ENCODE peak calls at places on chromosome 18, in four cellular contexts. Z is astrocyte of the cerebellum, R is AG04450, H is GM12865. S is an unnamed sample.

GRCh38 chr18:46607926-46608325 is 49.1 kb downstream of the LOXHD1 start:
- DNase-seq in H (no peak), R (no peak), Z (no peak), S (no peak)

GRCh38 chr18:31278609-31279071 is 39.3 kb upstream of the DSG1 start:
- DNase-seq in Z (no peak), H (no peak), R (no peak), S (no peak)

GRCh38 chr18:55346387-55346786 is 241.6 kb downstream of the TCF4 start:
- DNase-seq in H (no peak), Z (no peak), R (no peak), S (no peak)

GRCh38 chr18:7545734-7546133 is 21.4 kb upstream of the PTPRM start:
- DNase-seq in H (no peak), R (no peak), Z (no peak), S (no peak)

GRCh38 chr18:32443356-32443755 is 27.3 kb downstream of the GAREM1 start:
- DNase-seq in H (no peak), R (no peak), Z (no peak), S (no peak)

GRCh38 chr18:77314952-77315351 is 65.3 kb downstream of the GALR1 start:
- DNase-seq in Z (no peak), H (no peak), R (no peak), S (no peak)

GRCh38 chr18:78893396-78894305 is 86.0 kb upstream of the SALL3 start:
- DNase-seq in R (no peak), H (no peak), Z (no peak), S (no peak)

GRCh38 chr18:74622079-74622478 is 24.4 kb downstream of the ZNF407 start:
- DNase-seq in H (no peak), Z (no peak), R (no peak), S (no peak)

GRCh38 chr18:59357928-59358327 is 1.1 kb downstream of the LMAN1 start:
- DNase-seq in R (peak), Z (no peak), H (peak), S (no peak)

GRCh38 chr18:36760598-36760997 is 68.2 kb downstream of the TPGS2 start:
- DNase-seq in R (no peak), H (no peak), Z (no peak), S (no peak)

GRCh38 chr18:78768655-78769501 is 210.7 kb upstream of the SALL3 start:
- DNase-seq in H (no peak), Z (no peak), R (no peak), S (no peak)

GRCh38 chr18:36191711-36192110 is 4.4 kb downstream of the MOCOS start:
- DNase-seq in Z (no peak), R (no peak), H (no peak), S (no peak)

GRCh38 chr18:11995445-11996189 is 14.3 kb downstream of the IMPA2 start:
- DNase-seq in Z (peak), R (peak), H (peak), S (peak)

GRCh38 chr18:50282521-50283335 is 1.4 kb upstream of the MBD1 start:
- DNase-seq in H (no peak), Z (no peak), R (no peak), S (no peak)

GRCh38 chr18:12946549-12947354 is 1.1 kb upstream of the SEH1L start:
- DNase-seq in R (peak), H (peak), Z (peak), S (no peak)

GRCh38 chr18:57438669-57439616 is 3.8 kb downstream of the ONECUT2 start:
- DNase-seq in H (no peak), R (no peak), Z (no peak), S (peak)

GRCh38 chr18:6683112-6683876 is 46.2 kb upstream of the ARHGAP28 start:
- DNase-seq in H (no peak), Z (no peak), R (no peak), S (no peak)

GRCh38 chr18:46419391-46420141 is 237.5 kb downstream of the LOXHD1 start:
- DNase-seq in R (no peak), Z (no peak), H (peak), S (no peak)

GRCh38 chr18:46627136-46627535 is 29.9 kb downstream of the LOXHD1 start:
- DNase-seq in R (no peak), Z (no peak), H (no peak), S (no peak)

GRCh38 chr18:2304378-2305175 is 266.7 kb downstream of the METTL4 start:
- DNase-seq in H (no peak), R (no peak), Z (no peak), S (no peak)

GRCh38 chr18:48955528-48956261 is 4.9 kb upstream of the SMAD7 start:
- DNase-seq in R (no peak), Z (no peak), H (no peak), S (no peak)

GRCh38 chr18:8898990-8899389 is 193.6 kb downstream of the MTCL1 start:
- DNase-seq in R (no peak), Z (no peak), H (no peak), S (no peak)
- TF ChIP-seq CTCF in R (no peak), Z (no peak), H (no peak), S (no peak)

GRCh38 chr18:61322265-61322873 is 10.9 kb upstream of the CDH20 start:
- DNase-seq in Z (peak), H (peak), R (peak), S (peak)
- TF ChIP-seq CTCF in Z (peak), H (peak), R (peak), S (peak)

GRCh38 chr18:63844254-63844653 is 43.3 kb upstream of the SERPINB2 start:
- DNase-seq in R (no peak), H (peak), Z (peak), S (no peak)
- TF ChIP-seq CTCF in R (peak), H (peak), Z (peak), S (peak)

GRCh38 chr18:62683935-62684334 is 31.4 kb upstream of the PHLPP1 start:
- DNase-seq in H (no peak), Z (no peak), R (no peak), S (no peak)
- TF ChIP-seq CTCF in H (no peak), Z (no peak), R (no peak), S (no peak)

GRCh38 chr18:23207191-23207955 is 72.1 kb downstream of the CABLES1 start:
- DNase-seq in Z (no peak), H (peak), R (no peak), S (no peak)
- TF ChIP-seq CTCF in Z (peak), H (peak), R (peak), S (peak)

DNA sequence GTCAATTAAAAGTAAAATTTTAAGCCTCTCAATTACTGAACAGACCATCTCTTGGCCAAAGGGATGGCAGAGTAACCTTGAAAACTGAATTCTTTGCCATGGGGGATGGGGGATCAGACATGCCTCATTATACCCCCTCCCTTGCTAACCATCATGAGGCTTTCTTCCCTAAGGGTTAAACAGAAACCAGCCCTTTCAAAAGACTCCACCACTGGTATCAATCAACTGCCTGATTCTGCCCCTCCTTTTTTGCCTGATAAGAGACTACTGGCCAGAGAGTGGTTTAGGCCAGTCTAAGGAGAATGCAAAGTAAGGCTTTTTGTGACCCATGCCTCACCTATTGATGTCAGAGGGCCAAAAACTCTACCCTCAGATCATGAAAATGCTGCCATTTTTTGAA is 270.5 kb upstream of the CELF4 start:
- DNase-seq in H (no peak), Z (no peak), R (no peak), S (no peak)
- TF ChIP-seq CTCF in H (no peak), Z (no peak), R (no peak), S (no peak)

GRCh38 chr18:10516078-10516477 is 9.7 kb upstream of the NAPG start:
- DNase-seq in Z (no peak), H (no peak), R (no peak), S (no peak)

GRCh38 chr18:10519999-10520935 is 5.6 kb upstream of the NAPG start:
- DNase-seq in Z (peak), H (peak), R (peak), S (peak)

GRCh38 chr18:10515456-10515855 is 10.4 kb upstream of the NAPG start:
- DNase-seq in R (no peak), Z (no peak), H (no peak), S (no peak)

GRCh38 chr18:10519366-10519765 is 6.5 kb upstream of the NAPG start:
- DNase-seq in H (no peak), Z (no peak), R (no peak), S (no peak)

GRCh38 chr18:10518595-10519273 is 7.1 kb upstream of the NAPG start:
- DNase-seq in Z (no peak), R (no peak), H (no peak), S (no peak)
- TF ChIP-seq CTCF in Z (peak), R (no peak), H (no peak), S (peak)

DNA sequence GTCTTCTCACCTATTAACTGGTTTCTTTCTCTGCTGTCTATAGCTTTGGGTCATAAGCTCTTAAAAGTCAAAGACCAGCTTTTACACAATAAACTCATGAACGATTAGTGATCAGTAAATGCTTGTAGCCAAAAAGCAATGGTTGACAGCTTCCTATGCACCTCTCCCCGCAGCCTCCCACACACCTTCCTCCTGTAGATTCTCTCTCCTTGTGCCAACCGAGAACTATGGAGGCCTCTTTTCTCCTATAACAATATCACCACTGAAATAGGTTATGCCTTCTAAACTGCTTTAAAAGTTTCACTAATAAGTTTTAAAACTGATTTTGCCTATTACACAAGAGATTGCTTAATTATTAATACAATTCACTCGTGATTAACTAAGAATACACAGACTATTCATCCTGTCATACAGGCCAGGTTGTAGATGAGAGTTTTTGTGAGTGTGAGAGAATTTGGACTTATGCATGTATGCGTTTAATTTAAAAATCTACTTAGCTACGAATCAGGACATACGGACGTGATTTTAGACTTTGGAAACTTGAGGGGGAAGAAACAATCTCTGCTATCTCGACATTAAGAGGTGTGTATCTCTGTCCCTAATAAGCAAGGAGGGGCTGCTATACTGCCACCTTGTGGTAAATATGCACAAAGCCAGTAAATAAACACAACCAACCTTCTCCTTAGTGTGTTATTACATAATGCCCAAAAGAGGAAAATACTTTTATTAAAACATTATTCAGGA is 229.1 kb upstream of the RBBP8 start:
- DNase-seq in Z (peak), R (no peak), H (peak), S (peak)
- TF ChIP-seq CTCF in Z (peak), R (peak), H (peak), S (peak)

GRCh38 chr18:80026363-80026762 is 7.9 kb upstream of the RBFA start:
- DNase-seq in R (no peak), H (no peak), Z (no peak), S (no peak)

GRCh38 chr18:80022613-80023012 is 11.6 kb upstream of the RBFA start:
- DNase-seq in Z (peak), R (no peak), H (peak), S (no peak)

GRCh38 chr18:80023173-80023572 is 11.1 kb upstream of the RBFA start:
- DNase-seq in H (no peak), R (no peak), Z (no peak), S (no peak)
- TF ChIP-seq CTCF in H (peak), R (no peak), Z (peak), S (peak)

S was measured in GM10248.